ENCODE peak calls at places on chromosomes 16 and 17, in seven cellular contexts. One of them, this sample, is unnamed. For H3K4me1, the result is how much of the 10 kb centered on the place peaks cover.

GRCh38 chr16:48905632-48906031 is 295.7 kb upstream of the N4BP1 start:
- DNase-seq in H1: no peak
- DNase-seq in HepG2: no peak
- DNase-seq in SK-N-SH: no peak
- DNase-seq in HCT116: no peak
- DNase-seq in GM12878: no peak
- DNase-seq in K562: no peak
- DNase-seq in this sample: no peak

GRCh38 chr17:63699638-63700527 is at the start of gene LIMD2:
- DNase-seq in H1: no peak
- DNase-seq in HepG2: no peak
- DNase-seq in SK-N-SH: peak
- DNase-seq in HCT116: no peak
- DNase-seq in GM12878: no peak
- DNase-seq in K562: peak
- DNase-seq in this sample: no peak

GRCh38 chr16:72673118-72673517 is 374.8 kb downstream of the ZFHX3 start:
- DNase-seq in H1: no peak
- DNase-seq in HepG2: no peak
- DNase-seq in SK-N-SH: no peak
- DNase-seq in HCT116: no peak
- DNase-seq in GM12878: no peak
- DNase-seq in K562: no peak
- DNase-seq in this sample: no peak

GRCh38 chr17:31544186-31544585 is 152.7 kb downstream of the RAB11FIP4 start:
- DNase-seq in H1: no peak
- DNase-seq in HepG2: no peak
- DNase-seq in SK-N-SH: no peak
- DNase-seq in HCT116: no peak
- DNase-seq in GM12878: no peak
- DNase-seq in K562: no peak
- DNase-seq in this sample: no peak

GRCh38 chr17:40445769-40446468 is 2.7 kb downstream of the IGFBP4 start:
- DNase-seq in H1: no peak
- DNase-seq in HepG2: peak
- DNase-seq in SK-N-SH: no peak
- DNase-seq in HCT116: no peak
- DNase-seq in GM12878: no peak
- DNase-seq in K562: no peak
- DNase-seq in this sample: no peak

GRCh38 chr17:17538417-17539391 is 42.5 kb upstream of the RASD1 start:
- DNase-seq in H1: no peak
- DNase-seq in HepG2: peak
- DNase-seq in SK-N-SH: no peak
- DNase-seq in HCT116: no peak
- DNase-seq in GM12878: no peak
- DNase-seq in K562: peak
- DNase-seq in this sample: peak

GRCh38 chr16:81036751-81037350 is 1.2 kb downstream of the ATMIN start:
- DNase-seq in H1: no peak
- DNase-seq in HepG2: peak
- DNase-seq in SK-N-SH: peak
- DNase-seq in HCT116: no peak
- DNase-seq in GM12878: no peak
- DNase-seq in K562: peak
- DNase-seq in this sample: no peak

GRCh38 chr17:62781356-62781755 is 26.8 kb downstream of the MARCHF10 start:
- DNase-seq in H1: no peak
- DNase-seq in HepG2: no peak
- DNase-seq in SK-N-SH: no peak
- DNase-seq in HCT116: no peak
- DNase-seq in GM12878: no peak
- DNase-seq in K562: no peak
- DNase-seq in this sample: no peak

GRCh38 chr16:72876221-72876620 is 171.7 kb downstream of the ZFHX3 start:
- DNase-seq in H1: no peak
- DNase-seq in HepG2: no peak
- DNase-seq in SK-N-SH: no peak
- DNase-seq in HCT116: no peak
- DNase-seq in GM12878: peak
- DNase-seq in K562: no peak
- DNase-seq in this sample: no peak

GRCh38 chr17:74569392-74570003 is 2.2 kb upstream of the CD300H start:
- DNase-seq in H1: no peak
- DNase-seq in HepG2: no peak
- DNase-seq in SK-N-SH: no peak
- DNase-seq in HCT116: peak
- DNase-seq in GM12878: no peak
- DNase-seq in K562: peak
- DNase-seq in this sample: peak

GRCh38 chr17:29732209-29732608 is 109.5 kb upstream of the CORO6 start:
- DNase-seq in H1: no peak
- DNase-seq in HepG2: no peak
- DNase-seq in SK-N-SH: no peak
- DNase-seq in HCT116: no peak
- DNase-seq in GM12878: no peak
- DNase-seq in K562: no peak
- DNase-seq in this sample: no peak

GRCh38 chr17:3557768-3558583 is at the start of gene TRPV3:
- DNase-seq in H1: no peak
- DNase-seq in HepG2: no peak
- DNase-seq in SK-N-SH: no peak
- DNase-seq in HCT116: peak
- DNase-seq in GM12878: peak
- DNase-seq in K562: peak
- DNase-seq in this sample: no peak

GRCh38 chr16:21157632-21158031 is 842 bp upstream of the LDAF1 start:
- DNase-seq in H1: no peak
- DNase-seq in HepG2: no peak
- DNase-seq in SK-N-SH: no peak
- DNase-seq in HCT116: no peak
- DNase-seq in GM12878: no peak
- DNase-seq in K562: no peak
- DNase-seq in this sample: no peak

GRCh38 chr17:17778308-17779014 is 58.3 kb downstream of the SREBF1 start:
- DNase-seq in H1: no peak
- DNase-seq in HepG2: no peak
- DNase-seq in SK-N-SH: peak
- DNase-seq in HCT116: no peak
- DNase-seq in GM12878: no peak
- DNase-seq in K562: no peak
- DNase-seq in this sample: no peak

DNA sequence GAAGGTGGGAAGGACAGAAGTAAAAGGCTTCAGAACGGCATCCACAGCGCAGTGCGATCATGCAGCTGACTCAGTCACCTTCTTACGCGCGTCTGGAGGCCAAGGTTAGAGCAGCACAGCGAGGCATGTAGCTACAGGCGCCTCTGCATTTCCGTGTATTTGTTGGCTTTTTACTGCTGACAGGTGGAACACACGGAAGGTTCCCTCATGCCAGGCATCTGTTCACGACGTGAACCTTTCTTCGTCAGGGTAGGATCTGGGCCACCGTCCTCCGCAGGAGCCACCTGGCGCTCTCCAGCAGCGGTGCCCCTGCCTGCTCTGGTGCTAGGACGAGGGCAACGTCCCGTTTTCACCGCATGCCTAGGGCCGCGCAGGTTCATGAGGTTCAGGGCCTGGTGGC is 15.3 kb downstream of the TMEM204 start:
- DNase-seq in H1: no peak
- DNase-seq in HepG2: no peak
- DNase-seq in SK-N-SH: no peak
- DNase-seq in HCT116: no peak
- DNase-seq in GM12878: no peak
- DNase-seq in K562: no peak
- DNase-seq in this sample: no peak
- H3K4me1 ChIP-seq in H1: under half
- H3K4me1 ChIP-seq in HepG2: under half
- H3K4me1 ChIP-seq in SK-N-SH: under half
- H3K4me1 ChIP-seq in HCT116: under half
- H3K4me1 ChIP-seq in GM12878: under half
- H3K4me1 ChIP-seq in K562: under half
- H3K4me1 ChIP-seq in this sample: under half

GRCh38 chr16:66255647-66256046 is 110.8 kb upstream of the CDH5 start:
- DNase-seq in H1: no peak
- DNase-seq in HepG2: no peak
- DNase-seq in SK-N-SH: no peak
- DNase-seq in HCT116: no peak
- DNase-seq in GM12878: no peak
- DNase-seq in K562: no peak
- DNase-seq in this sample: no peak
- TF ChIP-seq SIN3A in H1: no peak
- TF ChIP-seq SIN3A in HepG2: no peak
- TF ChIP-seq SIN3A in SK-N-SH: no peak
- TF ChIP-seq SIN3A in HCT116: no peak
- TF ChIP-seq SIN3A in GM12878: no peak
- TF ChIP-seq SIN3A in K562: no peak
- TF ChIP-seq SIN3A in this sample: no peak

DNA sequence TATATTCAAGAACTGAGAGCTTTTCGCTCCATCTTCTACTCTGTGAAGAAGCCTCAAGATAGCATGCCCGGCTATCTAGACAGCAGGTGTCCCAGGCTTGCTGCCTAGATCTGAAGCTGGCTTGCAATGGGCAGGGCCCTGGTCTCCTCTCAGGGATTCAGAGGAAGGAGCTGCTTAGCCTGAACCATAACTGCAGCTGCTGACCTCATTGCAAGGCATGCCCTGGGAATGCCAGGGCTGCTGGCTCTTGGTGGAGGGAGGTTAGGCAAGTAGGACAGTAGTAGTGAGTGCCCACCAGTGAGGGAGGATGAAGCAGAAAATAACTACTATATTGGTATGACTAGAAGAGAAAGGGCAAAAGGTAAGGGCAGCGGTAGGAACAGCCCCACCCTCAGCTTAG is 21.3 kb upstream of the SLC35B1 start:
- DNase-seq in H1: no peak
- DNase-seq in HepG2: no peak
- DNase-seq in SK-N-SH: no peak
- DNase-seq in HCT116: no peak
- DNase-seq in GM12878: no peak
- DNase-seq in K562: no peak
- DNase-seq in this sample: no peak
- H3K4me1 ChIP-seq in H1: under half
- H3K4me1 ChIP-seq in HepG2: under half
- H3K4me1 ChIP-seq in SK-N-SH: under half
- H3K4me1 ChIP-seq in HCT116: under half
- H3K4me1 ChIP-seq in GM12878: under half
- H3K4me1 ChIP-seq in K562: under half
- H3K4me1 ChIP-seq in this sample: under half

GRCh38 chr17:59851431-59852375 is 41.0 kb downstream of the TUBD1 start:
- DNase-seq in H1: no peak
- DNase-seq in HepG2: no peak
- DNase-seq in SK-N-SH: no peak
- DNase-seq in HCT116: no peak
- DNase-seq in GM12878: no peak
- DNase-seq in K562: no peak
- DNase-seq in this sample: no peak
- TF ChIP-seq SIN3A in H1: no peak
- TF ChIP-seq SIN3A in HepG2: no peak
- TF ChIP-seq SIN3A in SK-N-SH: no peak
- TF ChIP-seq SIN3A in HCT116: no peak
- TF ChIP-seq SIN3A in GM12878: no peak
- TF ChIP-seq SIN3A in K562: no peak
- TF ChIP-seq SIN3A in this sample: no peak

GRCh38 chr17:65035191-65035590 is 21.3 kb downstream of the GNA13 start:
- DNase-seq in H1: no peak
- DNase-seq in HepG2: no peak
- DNase-seq in SK-N-SH: no peak
- DNase-seq in HCT116: no peak
- DNase-seq in GM12878: no peak
- DNase-seq in K562: no peak
- DNase-seq in this sample: no peak

GRCh38 chr17:65035704-65036103 is 20.8 kb downstream of the GNA13 start:
- DNase-seq in H1: no peak
- DNase-seq in HepG2: no peak
- DNase-seq in SK-N-SH: no peak
- DNase-seq in HCT116: no peak
- DNase-seq in GM12878: no peak
- DNase-seq in K562: no peak
- DNase-seq in this sample: no peak

GRCh38 chr17:65041518-65041917 is 15.0 kb downstream of the GNA13 start:
- DNase-seq in H1: no peak
- DNase-seq in HepG2: no peak
- DNase-seq in SK-N-SH: no peak
- DNase-seq in HCT116: no peak
- DNase-seq in GM12878: no peak
- DNase-seq in K562: peak
- DNase-seq in this sample: no peak

GRCh38 chr17:65039349-65039988 is 17.1 kb downstream of the GNA13 start:
- DNase-seq in H1: no peak
- DNase-seq in HepG2: no peak
- DNase-seq in SK-N-SH: no peak
- DNase-seq in HCT116: no peak
- DNase-seq in GM12878: peak
- DNase-seq in K562: no peak
- DNase-seq in this sample: no peak

GRCh38 chr17:65037157-65037556 is 19.4 kb downstream of the GNA13 start:
- DNase-seq in H1: no peak
- DNase-seq in HepG2: no peak
- DNase-seq in SK-N-SH: no peak
- DNase-seq in HCT116: no peak
- DNase-seq in GM12878: no peak
- DNase-seq in K562: no peak
- DNase-seq in this sample: no peak
- H3K4me1 ChIP-seq in H1: under half
- H3K4me1 ChIP-seq in HepG2: under half
- H3K4me1 ChIP-seq in SK-N-SH: under half
- H3K4me1 ChIP-seq in HCT116: under half
- H3K4me1 ChIP-seq in GM12878: half or more
- H3K4me1 ChIP-seq in K562: under half
- H3K4me1 ChIP-seq in this sample: under half

GRCh38 chr17:72985882-72986720 is 106.4 kb downstream of the SLC39A11 start:
- DNase-seq in H1: peak
- DNase-seq in HepG2: peak
- DNase-seq in SK-N-SH: peak
- DNase-seq in HCT116: peak
- DNase-seq in GM12878: peak
- DNase-seq in K562: peak
- DNase-seq in this sample: peak
- TF ChIP-seq SIN3A in H1: no peak
- TF ChIP-seq SIN3A in HepG2: no peak
- TF ChIP-seq SIN3A in SK-N-SH: no peak
- TF ChIP-seq SIN3A in HCT116: no peak
- TF ChIP-seq SIN3A in GM12878: no peak
- TF ChIP-seq SIN3A in K562: no peak
- TF ChIP-seq SIN3A in this sample: no peak

DNA sequence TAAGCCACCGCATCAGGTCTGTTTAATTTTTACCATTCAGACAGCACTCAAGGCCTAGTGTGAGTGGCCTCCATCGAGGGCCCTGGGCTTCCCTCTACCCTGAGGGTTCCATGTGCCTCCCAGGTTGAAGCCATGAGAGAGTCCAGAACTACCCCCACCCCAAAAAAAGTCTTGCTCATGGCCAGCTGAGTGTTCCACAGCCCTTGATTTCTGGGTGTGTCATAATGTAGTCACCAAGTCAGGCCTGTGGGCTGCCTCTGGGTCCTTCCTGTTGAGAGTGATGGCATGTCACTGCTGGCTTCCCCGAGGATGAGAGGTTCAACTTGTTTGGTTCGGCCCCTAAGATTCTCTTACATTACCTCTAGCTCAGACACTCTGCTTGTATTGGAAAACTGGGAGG is 100.6 kb downstream of the PITPNC1 start:
- DNase-seq in H1: no peak
- DNase-seq in HepG2: no peak
- DNase-seq in SK-N-SH: no peak
- DNase-seq in HCT116: peak
- DNase-seq in GM12878: no peak
- DNase-seq in K562: no peak
- DNase-seq in this sample: no peak
- H3K4me1 ChIP-seq in H1: under half
- H3K4me1 ChIP-seq in HepG2: under half
- H3K4me1 ChIP-seq in SK-N-SH: under half
- H3K4me1 ChIP-seq in HCT116: half or more
- H3K4me1 ChIP-seq in GM12878: under half
- H3K4me1 ChIP-seq in K562: under half
- H3K4me1 ChIP-seq in this sample: under half

GRCh38 chr17:10091051-10091450 is 107.4 kb downstream of the GAS7 start:
- DNase-seq in H1: no peak
- DNase-seq in HepG2: no peak
- DNase-seq in SK-N-SH: no peak
- DNase-seq in HCT116: no peak
- DNase-seq in GM12878: no peak
- DNase-seq in K562: no peak
- DNase-seq in this sample: no peak
- TF ChIP-seq SIN3A in H1: no peak
- TF ChIP-seq SIN3A in HepG2: no peak
- TF ChIP-seq SIN3A in SK-N-SH: no peak
- TF ChIP-seq SIN3A in HCT116: no peak
- TF ChIP-seq SIN3A in GM12878: no peak
- TF ChIP-seq SIN3A in K562: no peak
- TF ChIP-seq SIN3A in this sample: no peak